ENCODE peak calls at places on chromosome 12, in five cellular contexts. Z is HFF-Myc, A is fibroblast of pulmonary artery, J is cardiac fibroblast, I is bronchial epithelial cell. V is an unnamed sample.

GRCh38 chr12:117857632-117858274 is 111.0 kb downstream of the KSR2 start:
- DNase-seq in Z (no peak), A (peak; percentile 48), J (peak; percentile 66), I (peak; percentile 38), V (peak; percentile 35)

GRCh38 chr12:80593766-80594165 is 113.7 kb upstream of the MYF6 start:
- DNase-seq in Z (peak; percentile 70), A (peak; percentile 45), J (peak; percentile 86), I (no peak), V (no peak)

GRCh38 chr12:121657305-121658008 is 12.0 kb downstream of the MORN3 start:
- DNase-seq in Z (no peak), A (no peak), J (no peak), I (no peak), V (no peak)

GRCh38 chr12:68963456-68963859 is 30.5 kb upstream of the CPM start:
- DNase-seq in Z (no peak), A (peak; percentile 67), J (no peak), I (no peak), V (no peak)

GRCh38 chr12:106780010-106780625 is 5.6 kb downstream of the RIC8B start:
- DNase-seq in Z (peak; percentile 10), A (peak; percentile 33), J (peak; percentile 32), I (peak; percentile 31), V (peak; percentile 36)

GRCh38 chr12:62714409-62715075 is 220.4 kb downstream of the PPM1H start:
- DNase-seq in Z (peak; percentile 66), A (no peak), J (no peak), I (no peak), V (no peak)

GRCh38 chr12:94262228-94263010 is 114.0 kb downstream of the PLXNC1 start:
- DNase-seq in Z (peak; percentile 95), A (peak; percentile 98), J (peak; percentile 93), I (peak; percentile 74), V (peak; percentile 62)

GRCh38 chr12:24991209-24992049 is 42.5 kb upstream of the BCAT1 start:
- DNase-seq in Z (peak; percentile 36), A (peak; percentile 75), J (peak; percentile 78), I (peak; percentile 69), V (peak; percentile 76)

GRCh38 chr12:110180591-110181005 is 56.4 kb downstream of the IFT81 start:
- DNase-seq in Z (no peak), A (peak; percentile 9), J (peak; percentile 12), I (no peak), V (no peak)

GRCh38 chr12:4212845-4213244 is 60.7 kb upstream of the CCND2 start:
- DNase-seq in Z (no peak), A (no peak), J (no peak), I (no peak), V (no peak)

GRCh38 chr12:47885012-47885501 is 19.7 kb downstream of the VDR start:
- DNase-seq in Z (no peak), A (no peak), J (no peak), I (no peak), V (no peak)

GRCh38 chr12:19299765-19300164 is 139.5 kb upstream of the AEBP2 start:
- DNase-seq in Z (no peak), A (peak; percentile 60), J (peak; percentile 58), I (peak; percentile 95), V (peak; percentile 94)

GRCh38 chr12:88305491-88305890 is 163.4 kb downstream of the TMTC3 start:
- DNase-seq in Z (no peak), A (no peak), J (no peak), I (peak; percentile 84), V (peak; percentile 67)

GRCh38 chr12:14873440-14874185 is 12.0 kb downstream of the MGP start:
- DNase-seq in Z (no peak), A (no peak), J (peak; percentile 21), I (no peak), V (no peak)

GRCh38 chr12:66072566-66072965 is 58.0 kb downstream of the LLPH start:
- DNase-seq in Z (no peak), A (no peak), J (no peak), I (no peak), V (no peak)

GRCh38 chr12:66947119-66947518 is 268.2 kb upstream of the GRIP1 start:
- DNase-seq in Z (no peak), A (no peak), J (no peak), I (peak; percentile 31), V (no peak)

GRCh38 chr12:92675092-92675865 is 27.5 kb upstream of the PLEKHG7 start:
- DNase-seq in Z (no peak), A (no peak), J (no peak), I (peak; percentile 91), V (peak; percentile 88)

GRCh38 chr12:114479831-114480230 is 73.9 kb upstream of the TBX5 start:
- DNase-seq in Z (no peak), A (no peak), J (no peak), I (peak; percentile 2), V (peak; percentile 2)

GRCh38 chr12:55965941-55966407 is at the start of gene PMEL:
- DNase-seq in Z (no peak), A (no peak), J (no peak), I (no peak), V (no peak)

GRCh38 chr12:113208041-113208934 is 13.0 kb upstream of the TPCN1 start:
- DNase-seq in Z (peak; percentile 72), A (peak; percentile 38), J (no peak), I (no peak), V (no peak)

GRCh38 chr12:32494676-32495075 is 95.3 kb downstream of the FGD4 start:
- DNase-seq in Z (no peak), A (no peak), J (peak; percentile 18), I (peak; percentile 41), V (peak; percentile 30)

GRCh38 chr12:121826318-121826954 is 22.6 kb downstream of the SETD1B start:
- DNase-seq in Z (no peak), A (no peak), J (no peak), I (no peak), V (no peak)

DNA sequence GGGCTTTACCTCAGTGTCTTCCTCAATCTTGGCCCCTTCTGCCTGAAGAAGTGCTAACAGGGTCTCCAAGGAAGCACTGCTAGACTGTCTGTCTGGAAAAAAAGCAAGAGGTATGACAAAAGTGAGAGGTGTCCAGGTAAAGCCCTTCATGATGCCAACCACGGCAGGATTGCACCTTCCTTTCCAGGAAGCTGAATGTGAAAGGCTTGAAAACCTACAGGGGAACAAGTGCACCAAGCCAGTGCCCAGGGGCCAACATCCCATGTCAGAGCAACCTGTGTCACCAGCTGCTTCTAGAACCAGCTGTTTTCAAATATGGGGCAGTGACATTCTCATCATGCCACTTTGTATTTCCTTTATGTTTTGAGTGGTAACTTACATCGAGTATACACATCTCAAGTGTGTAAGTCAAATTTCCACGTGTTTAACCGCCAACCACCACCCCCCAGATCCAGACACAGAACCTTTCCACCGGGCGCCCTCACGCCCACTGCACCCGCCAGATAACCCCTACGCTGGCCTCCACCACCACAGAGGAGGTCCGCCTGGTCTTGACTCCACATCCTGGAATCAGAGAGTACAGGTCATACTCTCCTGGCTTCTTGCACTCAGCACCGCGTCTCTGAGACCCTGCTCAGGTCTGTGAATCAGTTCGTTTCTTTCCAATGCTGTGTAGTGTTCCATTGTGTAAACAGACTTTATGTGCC is 27.3 kb downstream of the VPS37B start:
- DNase-seq in Z (no peak), A (no peak), J (no peak), I (no peak), V (no peak)
- H3K4me3 ChIP-seq in Z (no peak overlapping the region), A (no peak overlapping the region), J (no peak overlapping the region), I (no peak overlapping the region), V (no peak overlapping the region)

DNA sequence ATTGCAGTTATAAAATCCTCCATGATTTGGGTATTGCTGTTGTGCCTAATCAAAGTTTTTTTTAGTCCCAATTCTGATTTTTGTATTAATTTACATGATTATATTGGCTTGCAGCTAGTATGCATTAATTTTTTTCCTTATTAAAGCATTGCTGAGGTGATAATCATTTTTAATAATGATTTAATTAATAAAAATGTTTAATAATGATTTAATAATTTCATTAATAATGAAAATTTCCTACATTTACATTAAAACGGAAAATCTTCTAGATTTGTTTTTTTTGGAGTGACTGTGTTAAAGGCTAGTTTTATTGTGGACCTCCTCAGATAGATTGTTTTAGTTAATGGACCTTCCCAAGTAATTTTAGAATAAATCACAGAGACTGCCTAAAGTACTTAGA is 79.6 kb downstream of the CCDC91 start:
- DNase-seq in Z (no peak), A (no peak), J (no peak), I (no peak), V (no peak)
- TF ChIP-seq CTCF in Z (no peak), A (no peak), J (no peak), I (no peak), V (no peak)

GRCh38 chr12:57763881-57764661 is 2.8 kb downstream of the CYP27B1 start:
- DNase-seq in Z (no peak), A (no peak), J (no peak), I (no peak), V (no peak)

GRCh38 chr12:57765698-57766463 is 997 bp downstream of the CYP27B1 start:
- DNase-seq in Z (no peak), A (no peak), J (no peak), I (peak; percentile 31), V (peak; percentile 24)

GRCh38 chr12:57764662-57765002 is 2.2 kb downstream of the CYP27B1 start:
- DNase-seq in Z (no peak), A (no peak), J (no peak), I (no peak), V (no peak)

GRCh38 chr12:57766464-57767311 is at the start of gene CYP27B1:
- DNase-seq in Z (no peak), A (peak; percentile 47), J (peak; percentile 63), I (peak; percentile 75), V (peak; percentile 78)

GRCh38 chr12:57765003-57765697 is 1.7 kb downstream of the CYP27B1 start:
- DNase-seq in Z (no peak), A (peak; percentile 30), J (peak; percentile 25), I (peak; percentile 83), V (peak; percentile 86)
- H3K4me3 ChIP-seq in Z (peak overlapping the region; percentile 32), A (peak overlapping the region; percentile 29), J (peak overlapping the region; percentile 41), I (peak overlapping the region; percentile 52), V (peak overlapping the region; percentile 53)

GRCh38 chr12:130916251-130916911 is 37.3 kb upstream of the ADGRD1 start:
- DNase-seq in Z (no peak), A (peak; percentile 66), J (peak; percentile 64), I (peak; percentile 47), V (peak; percentile 45)
- TF ChIP-seq CTCF in Z (peak; percentile 79), A (peak; percentile 77), J (peak; percentile 93), I (peak; percentile 96), V (peak; percentile 71)

V was measured in epithelial cell of esophagus.